ENCODE peak calls at places on chromosome 11, in eight cellular contexts. B is adrenal gland, F is IMR-90, X is stomach, P is endothelial cell of umbilical vein, R is HCT116, V is tibial nerve, N is uterus. I is an unnamed sample.

GRCh38 chr11:34521265-34521664 is 7.7 kb upstream of the ELF5 start:
- DNase-seq in N (no peak), X (no peak), V (no peak), F (no peak), P (no peak), R (no peak), B (no peak), I (no peak)

GRCh38 chr11:62665075-62665629 is at the start of the genes C11orf98 and CSKMT:
- DNase-seq in V (peak; percentile 91), R (peak; percentile 84), X (peak; percentile 95), N (peak; percentile 97), P (peak; percentile 95), F (peak; percentile 91), B (peak; percentile 93), I (peak; percentile 98)

GRCh38 chr11:60988658-60989057 is 17.2 kb downstream of the CD6 start:
- DNase-seq in F (no peak), V (no peak), P (no peak), X (no peak), R (no peak), B (no peak), N (no peak), I (no peak)

GRCh38 chr11:843818-844692 is 1.4 kb downstream of the TSPAN4 start:
- DNase-seq in N (peak; percentile 90), P (peak; percentile 91), V (peak; percentile 92), F (peak; percentile 90), B (peak; percentile 96), X (peak; percentile 68), R (no peak), I (peak; percentile 94)

GRCh38 chr11:31823372-31824371 is 12.6 kb upstream of the PAX6 start:
- DNase-seq in B (no peak), R (no peak), F (no peak), X (no peak), P (no peak), V (no peak), N (no peak), I (no peak)

GRCh38 chr11:114771172-114771571 is 92.8 kb downstream of the NXPE2 start:
- DNase-seq in B (no peak), V (no peak), R (no peak), P (no peak), N (no peak), F (no peak), X (no peak), I (no peak)

GRCh38 chr11:61018059-61018458 is 46.6 kb downstream of the CD6 start:
- DNase-seq in B (no peak), P (no peak), R (no peak), X (no peak), F (no peak), N (no peak), V (no peak), I (no peak)

GRCh38 chr11:134558916-134559616 is 147.0 kb upstream of the B3GAT1 start:
- DNase-seq in F (no peak), N (no peak), R (no peak), X (no peak), V (no peak), B (no peak), P (no peak), I (no peak)

GRCh38 chr11:101127699-101128570 is 1.7 kb downstream of the PGR start:
- DNase-seq in R (no peak), V (no peak), X (peak; percentile 26), B (peak; percentile 39), F (no peak), N (peak; percentile 29), P (no peak), I (peak; percentile 72)

GRCh38 chr11:77068461-77069335 is 1.9 kb downstream of the CAPN5 start:
- DNase-seq in V (no peak), X (no peak), R (no peak), P (no peak), N (no peak), B (no peak), F (no peak), I (no peak)

GRCh38 chr11:116517077-116517476 is 255.7 kb downstream of the BUD13 start:
- DNase-seq in N (no peak), X (peak; percentile 22), P (no peak), V (no peak), F (no peak), B (no peak), R (no peak), I (no peak)

GRCh38 chr11:111000400-111001090 is 245.0 kb upstream of the POU2AF2 start:
- DNase-seq in F (no peak), V (no peak), B (no peak), X (no peak), R (no peak), P (no peak), N (no peak), I (no peak)

GRCh38 chr11:62708423-62709261 is 1.2 kb downstream of the GNG3 start:
- DNase-seq in X (peak; percentile 36), F (no peak), N (peak; percentile 39), P (no peak), B (no peak), V (no peak), R (no peak), I (peak; percentile 90)

GRCh38 chr11:83070044-83070877 is 1.4 kb downstream of the RAB30 start:
- DNase-seq in R (no peak), F (peak; percentile 60), B (peak; percentile 37), P (peak; percentile 72), X (no peak), V (no peak), N (peak; percentile 42), I (no peak)

GRCh38 chr11:123143921-123144320 is 51.1 kb downstream of the CLMP start:
- DNase-seq in R (no peak), X (no peak), B (no peak), F (no peak), N (no peak), V (no peak), P (no peak), I (no peak)

GRCh38 chr11:76614471-76615183 is 55.9 kb downstream of the LRRC32 start:
- DNase-seq in V (no peak), N (peak; percentile 41), X (peak; percentile 23), R (no peak), B (no peak), F (no peak), P (peak; percentile 72), I (peak; percentile 71)

GRCh38 chr11:77244277-77245014 is 57.0 kb downstream of the GDPD4 start:
- DNase-seq in B (no peak), P (peak; percentile 83), X (no peak), V (no peak), R (no peak), F (peak; percentile 85), N (no peak), I (no peak)

GRCh38 chr11:68380786-68381622 is 68.6 kb downstream of the LRP5 start:
- DNase-seq in R (no peak), F (peak; percentile 11), N (no peak), V (no peak), B (no peak), X (no peak), P (peak; percentile 55), I (no peak)
- H3K27me3 ChIP-seq in R (no peaks in the 10 kb centered on the region), F (no peaks in the 10 kb centered on the region), N (no peaks in the 10 kb centered on the region), V (no peaks in the 10 kb centered on the region), B (no peaks in the 10 kb centered on the region), X (no peaks in the 10 kb centered on the region), P (no peaks in the 10 kb centered on the region), I (no peaks in the 10 kb centered on the region)

GRCh38 chr11:113415343-113415742 is 27.8 kb downstream of the ANKK1 start:
- DNase-seq in F (no peak), R (no peak), X (no peak), P (no peak), V (no peak), B (no peak), N (no peak), I (peak; percentile 58)

GRCh38 chr11:113419426-113420003 is 31.9 kb downstream of the ANKK1 start:
- DNase-seq in B (no peak), X (no peak), V (no peak), F (no peak), N (no peak), R (no peak), P (no peak), I (peak; percentile 58)

GRCh38 chr11:113411536-113411935 is 24.0 kb downstream of the ANKK1 start:
- DNase-seq in V (no peak), X (no peak), B (no peak), R (no peak), F (no peak), P (no peak), N (no peak), I (no peak)

GRCh38 chr11:113412675-113413074 is 25.1 kb downstream of the ANKK1 start:
- DNase-seq in P (no peak), X (no peak), N (no peak), F (no peak), R (no peak), V (no peak), B (no peak), I (peak; percentile 62)

DNA sequence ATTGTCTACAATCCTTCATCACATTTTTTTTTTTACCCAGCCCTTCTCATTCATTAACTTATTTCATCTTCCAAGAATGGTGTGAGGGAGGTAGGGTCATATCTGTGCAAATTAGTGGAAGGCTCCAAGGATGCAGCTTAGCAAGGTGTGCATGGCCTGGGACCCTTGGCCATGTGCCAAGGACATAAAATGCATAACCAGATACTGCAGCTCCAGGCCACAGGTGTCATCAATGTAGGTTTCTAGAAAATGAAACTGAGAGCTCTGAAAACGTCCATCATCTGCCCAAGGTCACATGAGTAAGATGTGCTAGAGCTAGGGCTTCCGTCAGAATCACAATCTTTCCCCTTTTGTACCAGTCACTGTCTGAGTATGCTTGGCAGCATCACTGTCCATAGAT is 29.8 kb downstream of the ANKK1 start:
- DNase-seq in N (no peak), P (no peak), X (no peak), R (no peak), F (no peak), B (no peak), V (no peak), I (no peak)
- TF ChIP-seq POLR2A in N (no peak), P (no peak), X (no peak), R (no peak), F (no peak), B (no peak), V (no peak), I (no peak)

DNA sequence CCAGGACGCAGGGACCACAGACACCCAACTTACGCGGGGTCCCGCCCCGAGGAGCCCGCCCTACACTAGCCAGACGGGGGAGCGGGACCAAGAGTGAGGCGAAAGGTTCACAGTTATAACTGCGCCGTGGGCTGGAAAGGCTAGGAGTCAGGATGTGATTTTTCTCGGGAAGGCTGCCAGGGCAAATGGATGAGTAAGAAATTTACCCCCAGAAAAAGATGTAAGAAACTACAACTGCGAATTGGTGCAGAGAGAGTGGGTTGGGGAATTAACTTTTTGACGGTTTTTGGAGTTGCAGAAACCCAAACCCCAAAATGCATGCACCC is 1.3 kb downstream of the TSPAN18 start:
- DNase-seq in R (no peak), B (no peak), F (no peak), P (no peak), V (no peak), N (no peak), X (no peak), I (no peak)
- H3K4me3 ChIP-seq in R (peak overlapping the region; percentile 74), B (peak overlapping the region; percentile 73), F (peak overlapping the region; percentile 34), P (no peak overlapping the region), V (peak overlapping the region; percentile 70), N (peak overlapping the region; percentile 92), X (peak overlapping the region; percentile 72), I (peak overlapping the region; percentile 57)

DNA sequence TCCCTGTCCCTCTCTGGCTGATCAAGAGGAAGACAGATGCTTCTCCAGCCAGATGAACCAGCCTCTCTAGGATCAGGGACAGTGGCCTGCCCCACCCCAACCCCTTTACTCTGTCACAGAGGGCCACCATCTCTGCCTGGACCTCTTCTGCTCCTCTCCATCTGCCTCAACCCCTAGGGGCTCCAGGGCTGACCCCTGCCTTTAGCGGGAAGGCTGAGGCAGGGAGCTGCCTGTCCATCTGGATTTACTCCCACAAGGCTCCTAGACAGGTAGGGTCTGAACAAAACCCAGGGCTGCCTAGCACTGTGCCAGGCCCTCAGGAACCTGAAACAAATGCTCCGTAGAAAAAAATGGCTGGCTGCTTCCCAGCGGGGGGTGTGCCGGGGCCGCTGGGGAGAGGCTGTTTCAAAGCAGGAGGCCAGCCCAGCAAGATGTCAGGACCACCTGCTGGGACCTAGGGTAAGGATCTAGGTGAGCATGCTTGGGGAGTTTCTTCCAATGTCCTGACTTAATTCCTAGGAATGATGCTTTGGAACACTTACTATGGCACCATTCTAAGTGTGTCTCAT is 3.2 kb downstream of the CHST1 start:
- DNase-seq in F (no peak), X (no peak), P (no peak), B (no peak), V (no peak), N (no peak), R (no peak), I (peak; percentile 58)
- H3K27me3 ChIP-seq in F (peaks cover 57% of the 10 kb centered on the region), X (peaks cover 100% of the 10 kb centered on the region), P (peaks cover 7% of the 10 kb centered on the region), B (peaks cover 30% of the 10 kb centered on the region), V (peaks cover 60% of the 10 kb centered on the region), N (no peaks in the 10 kb centered on the region), R (peaks cover 8% of the 10 kb centered on the region), I (peaks cover 32% of the 10 kb centered on the region)

I was measured in spleen.